ENCODE peak calls at places on chromosomes 16 and 17, in seven cellular contexts. H is posterior vena cava; P is left ventricle myocardium superior; D is anterior cingulate cortex; X is fibroblast of the conjunctiva; R is activated T-helper 1 cell treated with anti-CD3 and anti-CD28 coated beads, Interleukin-2, amount 50 U/mL, for 16 hours; F is naive B cell. I is an unnamed sample.

GRCh38 chr17:46795379-46795952 is 23.0 kb downstream of the WNT3 start:
- DNase-seq in H (no peak), P (no peak), D (no peak), X (no peak), R (no peak), F (no peak), I (no peak)

GRCh38 chr16:83433201-83433600 is 374.6 kb upstream of the HSBP1 start:
- DNase-seq in H (no peak), P (no peak), D (no peak), X (no peak), R (no peak), F (no peak), I (no peak)

GRCh38 chr17:21275047-21275578 is 9.4 kb upstream of the MAP2K3 start:
- DNase-seq in H (no peak), P (no peak), D (no peak), X (no peak), R (no peak), F (no peak), I (no peak)

GRCh38 chr17:17840751-17841591 is 4.2 kb upstream of the SREBF1 start:
- DNase-seq in H (no peak), P (no peak), D (peak; percentile 81), X (no peak), R (no peak), F (no peak), I (no peak)

GRCh38 chr16:55660776-55661175 is 5.0 kb downstream of the SLC6A2 start:
- DNase-seq in H (no peak), P (no peak), D (no peak), X (no peak), R (no peak), F (no peak), I (no peak)

GRCh38 chr16:49470550-49470949 is 96.9 kb downstream of the C16orf78 start:
- DNase-seq in H (no peak), P (no peak), D (no peak), X (no peak), R (no peak), F (no peak), I (no peak)

GRCh38 chr17:32110596-32110995 is 31.7 kb upstream of the RHOT1 start:
- DNase-seq in H (no peak), P (no peak), D (no peak), X (no peak), R (no peak), F (no peak), I (no peak)

GRCh38 chr17:40068917-40069750 is 6.4 kb downstream of the THRA start:
- DNase-seq in H (peak; percentile 96), P (peak; percentile 96), D (peak; percentile 97), X (peak; percentile 73), R (peak; percentile 55), F (peak; percentile 52), I (peak; percentile 68)

GRCh38 chr17:45038771-45039634 is 12.4 kb downstream of the DCAKD start:
- DNase-seq in H (no peak), P (peak; percentile 46), D (no peak), X (no peak), R (no peak), F (no peak), I (no peak)

GRCh38 chr17:78896091-78896833 is 6.7 kb downstream of the CEP295NL start:
- DNase-seq in H (no peak), P (no peak), D (peak; percentile 73), X (no peak), R (no peak), F (no peak), I (no peak)

GRCh38 chr17:29855686-29856085 is 74.3 kb downstream of the SSH2 start:
- DNase-seq in H (no peak), P (no peak), D (no peak), X (peak; percentile 26), R (no peak), F (no peak), I (no peak)

GRCh38 chr17:40014375-40014980 is 762 bp upstream of the CSF3 start:
- DNase-seq in H (no peak), P (peak; percentile 22), D (no peak), X (no peak), R (no peak), F (no peak), I (no peak)

GRCh38 chr17:53353919-53354351 is 468.8 kb upstream of the KIF2B start:
- DNase-seq in H (no peak), P (no peak), D (peak; percentile 56), X (peak; percentile 4), R (no peak), F (no peak), I (no peak)

GRCh38 chr17:65756760-65757159 is 195.3 kb upstream of the AXIN2 start:
- DNase-seq in H (no peak), P (no peak), D (no peak), X (no peak), R (no peak), F (no peak), I (no peak)

GRCh38 chr17:8563981-8564602 is 66.4 kb downstream of the MYH10 start:
- DNase-seq in H (no peak), P (no peak), D (no peak), X (peak; percentile 43), R (no peak), F (no peak), I (no peak)

GRCh38 chr17:80790021-80790765 is 201.4 kb upstream of the CHMP6 start:
- DNase-seq in H (peak; percentile 64), P (no peak), D (no peak), X (no peak), R (no peak), F (no peak), I (no peak)

GRCh38 chr16:50781043-50781442 is 39.2 kb downstream of the CYLD start:
- DNase-seq in H (no peak), P (no peak), D (no peak), X (no peak), R (no peak), F (no peak), I (no peak)

GRCh38 chr17:68182016-68182315 is 65.9 kb upstream of the AMZ2 start:
- DNase-seq in H (no peak), P (no peak), D (no peak), X (no peak), R (no peak), F (no peak), I (no peak)

GRCh38 chr17:2056221-2057129 is 1.6 kb downstream of the HIC1 start:
- DNase-seq in H (peak; percentile 85), P (peak; percentile 60), D (no peak), X (no peak), R (no peak), F (no peak), I (no peak)

GRCh38 chr17:5183410-5183793 is 8.3 kb downstream of the ZNF594 start:
- DNase-seq in H (no peak), P (no peak), D (no peak), X (no peak), R (no peak), F (no peak), I (no peak)

GRCh38 chr16:79484237-79484636 is 116.3 kb downstream of the MAF start:
- DNase-seq in H (no peak), P (no peak), D (no peak), X (no peak), R (no peak), F (no peak), I (no peak)

GRCh38 chr17:48441231-48441711 is 11.3 kb upstream of the SKAP1 start:
- DNase-seq in H (no peak), P (no peak), D (no peak), X (no peak), R (no peak), F (peak; percentile 87), I (no peak)

GRCh38 chr17:80151333-80151732 is 4.4 kb upstream of the EIF4A3 start:
- DNase-seq in H (no peak), P (no peak), D (no peak), X (peak; percentile 34), R (no peak), F (no peak), I (no peak)

GRCh38 chr17:17874478-17874877 is 37.7 kb upstream of the SREBF1 start:
- DNase-seq in H (no peak), P (no peak), D (no peak), X (peak; percentile 51), R (no peak), F (no peak), I (no peak)

GRCh38 chr16:81885976-81886586 is 107.0 kb downstream of the PLCG2 start:
- DNase-seq in H (peak; percentile 30), P (no peak), D (no peak), X (no peak), R (no peak), F (peak; percentile 27), I (no peak)

GRCh38 chr17:27603870-27604794 is 26.9 kb upstream of the LGALS9 start:
- DNase-seq in H (no peak), P (no peak), D (no peak), X (no peak), R (no peak), F (no peak), I (no peak)

GRCh38 chr16:10809706-10810105 is 8.9 kb downstream of the TVP23A start:
- DNase-seq in H (no peak), P (no peak), D (no peak), X (no peak), R (no peak), F (no peak), I (no peak)

GRCh38 chr17:55794681-55795080 is 43.8 kb downstream of the PCTP start:
- DNase-seq in H (no peak), P (no peak), D (no peak), X (no peak), R (no peak), F (no peak), I (no peak)

GRCh38 chr17:74442670-74443515 is 11.0 kb downstream of the GPRC5C start:
- DNase-seq in H (peak; percentile 94), P (peak; percentile 97), D (peak; percentile 86), X (no peak), R (no peak), F (peak; percentile 55), I (no peak)

GRCh38 chr16:28321700-28322411 is 29.5 kb downstream of the SBK1 start:
- DNase-seq in H (peak; percentile 75), P (no peak), D (no peak), X (no peak), R (no peak), F (peak; percentile 33), I (no peak)

GRCh38 chr17:20063665-20064648 is 54.8 kb downstream of the SPECC1 start:
- DNase-seq in H (peak; percentile 95), P (peak; percentile 83), D (peak; percentile 77), X (peak; percentile 97), R (no peak), F (no peak), I (no peak)

GRCh38 chr17:44293509-44294226 is 14.7 kb upstream of the RUNDC3A start:
- DNase-seq in H (no peak), P (no peak), D (no peak), X (no peak), R (no peak), F (no peak), I (no peak)

GRCh38 chr16:5852151-5852550 is 754.6 kb upstream of the EEF2KMT start:
- DNase-seq in H (no peak), P (no peak), D (no peak), X (no peak), R (no peak), F (no peak), I (no peak)

GRCh38 chr16:86771506-86772230 is 193.3 kb downstream of the FOXL1 start:
- DNase-seq in H (no peak), P (no peak), D (no peak), X (no peak), R (no peak), F (no peak), I (no peak)

GRCh38 chr17:56975656-56976055 is 2.3 kb upstream of the SCPEP1 start:
- DNase-seq in H (no peak), P (no peak), D (no peak), X (no peak), R (no peak), F (no peak), I (no peak)